ENCODE peak calls at places on chromosomes 4 and X, in six cellular contexts. L is endothelial cell of umbilical vein; V is esophagus squamous epithelium; A is body of pancreas; X is naive thymus-derived CD4-positive, alpha-beta T cell; B is spleen. Z is an unnamed sample.
A peak's percentile ranks its signal among the peaks of the same experiment; 100 is the strongest.

GRCh38 chr4:88320780-88321373 is 36.5 kb upstream of the PPM1K start:
- DNase-seq in L (peak; percentile 4), V (peak; percentile 4), B (peak; percentile 81), A (no peak), X (peak; percentile 39), Z (peak; percentile 23)

GRCh38 chr4:41437264-41437566 is 100.7 kb upstream of the LIMCH1 start:
- DNase-seq in B (no peak), V (no peak), X (no peak), A (no peak), L (peak; percentile 60), Z (no peak)

GRCh38 chr4:167868163-167868562 is 224.2 kb upstream of the ANXA10 start:
- DNase-seq in V (no peak), X (no peak), L (peak; percentile 9), B (no peak), A (no peak), Z (no peak)

GRCh38 chr4:107693132-107693531 is 26.9 kb downstream of the PAPSS1 start:
- DNase-seq in B (no peak), V (no peak), A (no peak), X (no peak), L (peak; percentile 80), Z (no peak)

GRCh38 chr4:144873591-144873990 is 224.4 kb downstream of the ANAPC10 start:
- DNase-seq in X (no peak), L (no peak), B (no peak), V (no peak), A (no peak), Z (no peak)

GRCh38 chr4:99058228-99058627 is 30.4 kb downstream of the ADH5 start:
- DNase-seq in B (no peak), A (no peak), X (no peak), L (no peak), V (no peak), Z (no peak)

GRCh38 chr4:101258782-101259353 is 88.5 kb downstream of the PPP3CA start:
- DNase-seq in V (no peak), X (no peak), A (no peak), B (no peak), L (peak; percentile 67), Z (no peak)

GRCh38 chrX:115345654-115346014 is 56.1 kb downstream of the LUZP4 start:
- DNase-seq in V (no peak), L (no peak), X (no peak), B (no peak), A (no peak), Z (no peak)

GRCh38 chr4:139042981-139043460 is 27.4 kb downstream of the NOCT start:
- DNase-seq in A (no peak), X (no peak), B (no peak), V (no peak), L (peak; percentile 91), Z (no peak)

GRCh38 chr4:39855909-39856512 is 121.7 kb downstream of the PDS5A start:
- DNase-seq in B (no peak), A (no peak), X (no peak), V (no peak), L (peak; percentile 26), Z (no peak)

GRCh38 chr4:10111067-10111801 is 5.4 kb downstream of the WDR1 start:
- DNase-seq in X (no peak), L (no peak), V (no peak), A (no peak), B (no peak), Z (peak; percentile 43)

GRCh38 chrX:640641-641040 is 10.1 kb downstream of the SHOX start:
- DNase-seq in X (no peak), L (no peak), V (no peak), A (no peak), B (no peak), Z (peak; percentile 17)

GRCh38 chrX:18793601-18794089 is 86.2 kb downstream of the PPEF1 start:
- DNase-seq in A (no peak), V (no peak), L (peak; percentile 46), B (no peak), X (no peak), Z (no peak)

GRCh38 chr4:5267418-5267817 is 216.1 kb downstream of the STK32B start:
- DNase-seq in A (no peak), X (no peak), L (no peak), B (no peak), V (no peak), Z (no peak)

GRCh38 chr4:106985830-106986229 is 50.3 kb downstream of the DKK2 start:
- DNase-seq in L (no peak), A (no peak), X (no peak), V (no peak), B (no peak), Z (no peak)

GRCh38 chrX:17377047-17377692 is 2.2 kb downstream of the NHS start:
- DNase-seq in B (no peak), X (no peak), A (peak; percentile 8), V (no peak), L (peak; percentile 1), Z (peak; percentile 21)

GRCh38 chr4:177728361-177729152 is 286.3 kb upstream of the AGA start:
- DNase-seq in B (no peak), L (no peak), V (no peak), A (no peak), X (no peak), Z (peak; percentile 33)

GRCh38 chr4:15001248-15001824 is 945 bp upstream of the CPEB2 start:
- DNase-seq in X (no peak), B (peak; percentile 92), L (peak; percentile 87), V (peak; percentile 36), A (peak; percentile 65), Z (peak; percentile 78)

GRCh38 chr4:176065365-176066249 is at the start of gene WDR17:
- DNase-seq in L (peak; percentile 19), B (peak; percentile 95), A (peak; percentile 88), V (peak; percentile 38), X (peak; percentile 70), Z (peak; percentile 81)

DNA sequence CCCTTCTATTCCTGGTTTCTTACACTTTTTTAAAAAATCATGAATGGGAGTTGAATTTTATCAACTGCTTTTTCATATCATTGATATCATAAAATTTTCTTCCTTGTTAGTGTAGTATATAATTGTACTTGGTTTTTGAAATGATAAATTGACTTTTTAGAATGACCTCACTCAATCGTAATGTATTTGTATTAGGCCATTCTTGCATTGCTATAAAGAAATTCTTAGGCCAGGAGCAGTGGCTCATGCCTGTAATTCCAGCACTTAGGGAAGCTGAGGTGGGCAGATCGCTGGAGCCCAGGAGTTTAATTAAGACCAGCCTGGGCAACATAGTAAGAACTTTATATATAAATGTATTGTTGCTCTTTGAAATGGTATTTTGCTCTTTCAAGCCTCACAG is 6.3 kb downstream of the EXOC1 start:
- DNase-seq in V (no peak), L (no peak), A (no peak), X (no peak), B (no peak), Z (no peak)
- H3K36me3 ChIP-seq in V (no peaks in the 10 kb centered on the region), L (peaks cover 14% of the 10 kb centered on the region), A (no peaks in the 10 kb centered on the region), X (no peaks in the 10 kb centered on the region), B (peaks cover 12% of the 10 kb centered on the region), Z (no peaks in the 10 kb centered on the region)

GRCh38 chrX:31228415-31228832 is 156.6 kb upstream of the FTHL17 start:
- DNase-seq in A (peak; percentile 23), X (no peak), L (no peak), V (no peak), B (no peak), Z (no peak)

GRCh38 chrX:31233941-31234496 is 162.2 kb upstream of the FTHL17 start:
- DNase-seq in L (no peak), X (no peak), B (no peak), V (no peak), A (no peak), Z (no peak)

GRCh38 chrX:31236231-31236630 is 164.4 kb upstream of the FTHL17 start:
- DNase-seq in X (no peak), V (no peak), A (no peak), L (no peak), B (no peak), Z (no peak)

GRCh38 chrX:31228909-31229308 is 157.1 kb upstream of the FTHL17 start:
- DNase-seq in V (no peak), B (no peak), A (no peak), X (no peak), L (no peak), Z (no peak)

GRCh38 chrX:31232506-31232905 is 160.7 kb upstream of the FTHL17 start:
- DNase-seq in A (no peak), L (no peak), X (no peak), V (no peak), B (no peak), Z (no peak)
- H3K4me3 ChIP-seq in A (no peak overlapping the region), L (no peak overlapping the region), X (no peak overlapping the region), V (no peak overlapping the region), B (no peak overlapping the region), Z (no peak overlapping the region)

DNA sequence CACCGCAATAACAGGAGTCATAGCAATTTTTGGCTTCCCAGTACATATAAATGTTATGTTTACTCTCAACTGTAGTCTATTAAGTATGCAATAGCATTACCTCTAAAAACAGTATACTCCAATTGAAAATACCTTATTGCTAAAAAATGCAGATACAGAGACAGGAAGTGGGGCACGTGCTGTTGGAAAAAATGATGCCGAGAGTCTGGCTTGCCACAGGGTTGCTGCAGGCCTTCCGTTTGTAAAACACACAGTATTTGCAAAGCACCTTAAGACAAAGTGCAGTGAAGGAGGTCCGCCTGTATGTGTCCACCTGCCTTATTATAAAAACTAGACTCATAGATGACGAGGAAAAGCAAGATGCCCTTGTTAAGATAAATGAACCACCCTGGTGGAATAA is 23.5 kb downstream of the CD99 start:
- DNase-seq in L (no peak), A (no peak), V (no peak), B (no peak), X (no peak), Z (no peak)
- H3K4me1 ChIP-seq in L (peaks cover 13% of the 10 kb centered on the region), A (peaks cover 11% of the 10 kb centered on the region), V (peaks cover 27% of the 10 kb centered on the region), B (peaks cover 37% of the 10 kb centered on the region), X (peaks cover 16% of the 10 kb centered on the region), Z (peaks cover 10% of the 10 kb centered on the region)

GRCh38 chr4:87129681-87130080 is 90.7 kb downstream of the KLHL8 start:
- DNase-seq in A (no peak), X (no peak), L (no peak), B (no peak), V (no peak), Z (no peak)

GRCh38 chr4:87133183-87133582 is 87.2 kb downstream of the KLHL8 start:
- DNase-seq in V (no peak), A (no peak), B (no peak), L (no peak), X (no peak), Z (no peak)

GRCh38 chr4:87132035-87132434 is 88.4 kb downstream of the KLHL8 start:
- DNase-seq in V (no peak), B (no peak), L (no peak), A (no peak), X (no peak), Z (no peak)

GRCh38 chr4:87130482-87130881 is 89.9 kb downstream of the KLHL8 start:
- DNase-seq in X (no peak), L (no peak), B (no peak), V (no peak), A (no peak), Z (no peak)

DNA sequence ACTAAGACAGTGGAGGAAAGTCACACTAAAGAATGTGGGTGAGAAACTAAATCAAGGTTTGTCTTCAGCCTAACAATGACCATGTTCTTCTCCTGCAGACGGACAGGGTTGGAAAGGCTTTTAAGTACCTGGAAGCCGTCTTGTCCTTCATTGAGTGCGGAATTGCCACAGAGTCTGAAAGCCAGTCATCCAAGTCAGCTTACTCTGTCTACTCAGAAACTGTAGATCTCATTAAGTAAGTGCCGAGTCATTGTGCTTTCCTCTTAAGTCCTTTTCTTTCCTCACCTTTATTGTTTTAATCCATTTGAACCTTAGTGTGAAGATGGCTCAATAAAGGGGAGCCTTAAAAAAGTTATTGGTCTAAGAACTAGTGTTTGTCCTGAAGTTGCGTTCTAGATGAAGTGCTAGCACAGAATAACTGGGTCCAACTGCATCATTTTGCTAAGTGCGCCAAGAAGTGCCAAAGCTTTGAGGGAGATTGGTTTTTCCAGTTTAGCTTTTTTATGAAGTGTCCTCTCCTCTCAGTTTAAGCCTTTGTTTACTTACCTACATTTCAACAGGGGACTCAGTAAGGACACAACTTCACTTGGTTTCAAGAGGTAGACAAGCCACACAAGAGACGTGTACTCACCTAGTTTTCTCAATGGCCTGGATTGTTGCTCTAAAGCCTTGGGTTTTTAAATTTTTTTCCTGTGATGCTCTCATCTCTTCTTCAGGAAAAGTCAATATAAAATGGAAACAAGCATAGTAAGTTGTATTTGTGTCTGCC is 89.2 kb downstream of the KLHL8 start:
- DNase-seq in V (no peak), B (no peak), A (no peak), X (no peak), L (no peak), Z (no peak)
- H3K36me3 ChIP-seq in V (peaks cover 46% of the 10 kb centered on the region), B (peaks cover 78% of the 10 kb centered on the region), A (peaks cover 13% of the 10 kb centered on the region), X (peaks cover 11% of the 10 kb centered on the region), L (peaks cover 43% of the 10 kb centered on the region), Z (peaks cover 8% of the 10 kb centered on the region)

Z was measured in mucosa of descending colon.